ENCODE peak calls at places on chromosomes 12 and 14, in seven cellular contexts. W is CD8-positive, alpha-beta T cell; C is glutamatergic neuron; Q is left ventricle myocardium inferior; N is HepG2; K is dorsolateral prefrontal cortex; J is thoracic aorta. T is an unnamed sample.

GRCh38 chr12:122064780-122065588 is 13.6 kb upstream of the MLXIP start:
- DNase-seq in Q (peak; percentile 49), K (no peak), C (peak; percentile 77), N (peak; percentile 69), J (no peak), W (no peak), T (no peak)

GRCh38 chr12:59972941-59973340 is 377.1 kb downstream of the SLC16A7 start:
- DNase-seq in C (no peak), W (no peak), K (no peak), N (peak; percentile 12), Q (no peak), J (no peak), T (no peak)

GRCh38 chr14:32576088-32576795 is 247.1 kb downstream of the AKAP6 start:
- DNase-seq in C (no peak), N (peak; percentile 73), K (peak; percentile 31), J (no peak), W (no peak), Q (no peak), T (peak; percentile 16)

GRCh38 chr12:96878704-96879103 is 28.4 kb upstream of the NEDD1 start:
- DNase-seq in W (no peak), C (no peak), K (no peak), N (no peak), Q (no peak), J (no peak), T (no peak)

GRCh38 chr14:24948261-24948847 is 101.6 kb downstream of the STXBP6 start:
- DNase-seq in K (no peak), W (no peak), Q (no peak), N (no peak), J (no peak), C (no peak), T (no peak)

GRCh38 chr12:11607313-11608081 is 42.0 kb upstream of the ETV6 start:
- DNase-seq in W (no peak), K (no peak), Q (no peak), N (peak; percentile 75), J (no peak), C (no peak), T (no peak)

GRCh38 chr12:50589650-50590435 is 85.1 kb downstream of the DIP2B start:
- DNase-seq in N (no peak), J (no peak), K (no peak), W (no peak), C (no peak), Q (no peak), T (no peak)

GRCh38 chr14:80549141-80549540 is 337.8 kb upstream of the DIO2 start:
- DNase-seq in K (no peak), W (no peak), N (no peak), Q (no peak), C (no peak), J (no peak), T (no peak)

GRCh38 chr12:1799068-1799881 is 21.1 kb upstream of the LRTM2 start:
- DNase-seq in W (peak; percentile 48), K (no peak), N (no peak), J (no peak), Q (no peak), C (no peak), T (no peak)

GRCh38 chr14:53570411-53571387 is 385.9 kb downstream of the BMP4 start:
- DNase-seq in K (no peak), W (no peak), C (no peak), Q (no peak), J (no peak), N (no peak), T (no peak)

GRCh38 chr12:108838194-108839010 is 19.0 kb downstream of the SSH1 start:
- DNase-seq in N (peak; percentile 80), W (peak; percentile 79), Q (peak; percentile 89), K (no peak), J (peak; percentile 83), C (no peak), T (no peak)

GRCh38 chr12:52162971-52163370 is 28.8 kb downstream of the KRT80 start:
- DNase-seq in K (no peak), Q (no peak), C (no peak), N (no peak), W (no peak), J (no peak), T (no peak)

GRCh38 chr12:57892232-57892987 is 45.9 kb upstream of the CTDSP2 start:
- DNase-seq in Q (no peak), K (no peak), C (no peak), N (no peak), W (no peak), J (no peak), T (no peak)

GRCh38 chr14:21672116-21672515 is 1.5 kb downstream of the OR4E1 start:
- DNase-seq in K (no peak), J (no peak), W (no peak), N (no peak), Q (no peak), C (no peak), T (no peak)

GRCh38 chr14:77320238-77320935 is at the start of gene POMT2:
- DNase-seq in K (peak; percentile 92), C (peak; percentile 96), Q (peak; percentile 94), W (peak; percentile 95), J (peak; percentile 82), N (peak; percentile 88), T (peak; percentile 91)
- TF ChIP-seq CTCF in K (peak; percentile 65), C (peak; percentile 59), Q (peak; percentile 69), W (no peak), J (peak; percentile 61), N (peak; percentile 32), T (peak; percentile 61)

GRCh38 chr12:80469681-80470080 is 25.6 kb downstream of the PTPRQ start:
- DNase-seq in K (no peak), W (no peak), N (no peak), J (no peak), C (no peak), Q (no peak), T (no peak)

GRCh38 chr12:80472241-80472640 is 28.2 kb downstream of the PTPRQ start:
- DNase-seq in W (no peak), K (no peak), N (no peak), J (no peak), C (no peak), Q (no peak), T (no peak)

GRCh38 chr12:80470403-80470802 is 26.4 kb downstream of the PTPRQ start:
- DNase-seq in Q (no peak), C (no peak), W (no peak), J (no peak), N (no peak), K (no peak), T (no peak)

GRCh38 chr12:80472912-80473500 is 29.0 kb downstream of the PTPRQ start:
- DNase-seq in K (no peak), N (peak; percentile 35), W (no peak), C (no peak), Q (no peak), J (no peak), T (no peak)
- TF ChIP-seq CTCF in K (peak; percentile 42), N (peak; percentile 69), W (no peak), C (peak; percentile 9), Q (peak; percentile 50), J (peak; percentile 50), T (peak; percentile 60)

GRCh38 chr14:34875031-34875922 is at the start of gene BAZ1A:
- DNase-seq in W (peak; percentile 59), N (peak; percentile 93), C (peak; percentile 78), Q (peak; percentile 62), J (no peak), K (no peak), T (peak; percentile 56)
- TF ChIP-seq CTCF in W (no peak), N (peak; percentile 37), C (no peak), Q (peak; percentile 51), J (no peak), K (no peak), T (peak; percentile 28)

DNA sequence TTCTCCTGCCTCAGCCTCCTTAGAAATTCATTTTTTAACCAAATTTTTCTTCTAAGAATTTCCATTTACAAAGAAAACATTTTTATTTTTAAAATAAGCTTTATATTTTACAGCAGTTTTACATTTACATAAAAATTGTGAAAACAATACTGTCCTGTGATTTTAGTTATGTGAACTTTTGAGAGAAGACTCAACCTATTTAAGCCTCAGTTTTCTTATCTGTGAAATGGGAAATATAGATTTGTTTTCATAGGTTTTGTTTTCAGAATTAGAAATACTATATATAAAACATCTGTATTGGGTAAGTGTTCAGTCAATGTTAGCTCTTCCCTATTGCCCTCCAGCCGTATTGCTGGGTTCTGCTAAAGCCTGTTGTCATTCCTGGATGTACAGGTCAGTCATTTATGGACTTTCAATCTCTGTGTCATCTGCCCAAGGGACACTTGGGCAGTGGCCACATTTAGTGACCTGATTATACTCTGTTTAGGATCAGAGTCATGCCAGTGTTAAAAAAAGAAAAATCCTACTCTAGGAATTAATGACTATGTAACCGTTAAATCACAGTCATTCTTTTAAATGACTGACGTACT is 22.3 kb upstream of the KRAS start:
- DNase-seq in Q (no peak), J (no peak), C (no peak), K (no peak), W (no peak), N (no peak), T (no peak)
- TF ChIP-seq CTCF in Q (no peak), J (no peak), C (no peak), K (no peak), W (no peak), N (no peak), T (no peak)

DNA sequence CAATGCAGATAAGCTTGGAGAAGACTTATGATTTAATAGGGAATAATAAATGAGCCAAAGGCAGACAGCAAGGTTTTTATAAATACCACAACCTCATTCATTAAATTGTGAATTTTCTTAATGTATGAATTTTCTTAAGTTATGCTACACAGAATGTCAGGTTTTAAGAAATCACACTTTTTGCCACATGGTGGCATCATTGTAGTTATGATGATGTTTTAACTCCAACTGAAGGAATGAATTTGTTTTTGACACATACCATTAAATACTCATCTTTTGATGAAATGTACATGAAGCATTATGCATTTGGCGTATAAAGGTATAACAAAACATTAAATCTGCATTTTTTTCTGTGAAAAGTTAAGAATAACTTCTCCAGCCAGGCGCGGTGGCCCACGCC is 524.1 kb upstream of the FBXO33 start:
- DNase-seq in C (no peak), N (no peak), Q (no peak), W (no peak), J (no peak), K (no peak), T (no peak)
- TF ChIP-seq CTCF in C (peak; percentile 16), N (peak; percentile 51), Q (no peak), W (no peak), J (no peak), K (no peak), T (no peak)

GRCh38 chr12:126734738-126735137 is 1532.2 kb upstream of the TMEM132C start:
- DNase-seq in W (no peak), K (no peak), C (no peak), N (no peak), Q (no peak), J (no peak), T (no peak)
- TF ChIP-seq CTCF in W (no peak), K (no peak), C (no peak), N (no peak), Q (no peak), J (no peak), T (no peak)

DNA sequence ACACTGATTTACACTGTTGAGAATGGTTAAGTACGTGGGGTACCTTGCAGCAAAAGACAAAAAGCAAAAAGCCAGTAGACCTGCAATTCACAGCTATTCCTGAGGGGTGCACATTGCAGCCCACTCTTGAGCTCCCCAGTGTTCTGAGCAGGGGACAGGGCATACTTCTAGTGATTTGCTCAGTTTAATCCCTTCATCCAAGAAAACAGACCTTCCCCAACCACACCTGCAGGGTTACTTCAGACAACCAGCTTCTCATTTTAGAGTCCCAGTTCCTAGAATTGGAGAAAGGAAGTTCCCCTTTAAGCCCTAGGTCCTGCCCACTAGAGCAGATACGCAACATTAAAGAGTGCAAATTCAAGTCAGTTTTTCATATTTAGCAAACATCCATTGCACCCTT is 3.6 kb upstream of the WSB2 start:
- DNase-seq in K (no peak), N (no peak), C (no peak), J (no peak), W (no peak), Q (no peak), T (no peak)
- TF ChIP-seq CTCF in K (no peak), N (peak; percentile 13), C (peak; percentile 31), J (peak; percentile 25), W (peak; percentile 15), Q (no peak), T (peak; percentile 45)

T was measured in progenitor cell of endocrine pancreas.